ENCODE peak calls at places on chromosomes 3 and 15, in nine cellular contexts. G is epithelial cell of prostate; R is bronchial epithelial cell; N is WERI-Rb-1; T is LoVo; Y is activated naive CD8-positive, alpha-beta T cell treated with anti-CD3 and anti-CD28 coated beads for 36 hours; V is SW 1271; F is HEK293T; B is T-cell. X is an unnamed sample.
A peak's percentile ranks its signal among the peaks of the same experiment; 100 is the strongest.

GRCh38 chr15:70358011-70358819 is 260.5 kb upstream of the TLE3 start:
- DNase-seq in G (no peak), R (no peak), N (no peak), T (no peak), Y (no peak), V (no peak), F (no peak), B (no peak), X (no peak)

GRCh38 chr3:14765576-14766427 is 53.0 kb upstream of the FGD5 start:
- DNase-seq in G (no peak), R (no peak), N (no peak), T (no peak), Y (no peak), V (no peak), F (no peak), B (no peak), X (no peak)

GRCh38 chr15:26352406-26352805 is 420.5 kb downstream of the GABRB3 start:
- DNase-seq in G (no peak), R (no peak), N (no peak), T (no peak), Y (no peak), V (no peak), F (no peak), B (no peak), X (no peak)

GRCh38 chr15:90956551-90957104 is 1.9 kb downstream of the RCCD1 start:
- DNase-seq in G (no peak), R (peak; percentile 41), N (peak; percentile 77), T (no peak), Y (peak; percentile 73), V (peak; percentile 69), F (no peak), B (no peak), X (peak; percentile 96)

GRCh38 chr3:185797993-185798830 is 26.6 kb downstream of the IGF2BP2 start:
- DNase-seq in G (no peak), R (peak; percentile 32), N (no peak), T (no peak), Y (no peak), V (no peak), F (no peak), B (no peak), X (no peak)

GRCh38 chr3:162719684-162720341 is 1223.2 kb downstream of the OTOL1 start:
- DNase-seq in G (peak; percentile 79), R (peak; percentile 79), N (no peak), T (peak; percentile 82), Y (no peak), V (peak; percentile 30), F (no peak), B (no peak), X (no peak)

GRCh38 chr3:83235180-83235814 is 1473.9 kb upstream of the GBE1 start:
- DNase-seq in G (no peak), R (no peak), N (no peak), T (no peak), Y (no peak), V (no peak), F (no peak), B (no peak), X (no peak)

GRCh38 chr15:66284276-66284675 is 9.1 kb upstream of the DIS3L start:
- DNase-seq in G (no peak), R (no peak), N (no peak), T (no peak), Y (no peak), V (no peak), F (no peak), B (no peak), X (no peak)

GRCh38 chr3:191238321-191238817 is 39.3 kb downstream of the OSTN start:
- DNase-seq in G (no peak), R (peak; percentile 94), N (no peak), T (peak; percentile 22), Y (no peak), V (no peak), F (no peak), B (no peak), X (no peak)

GRCh38 chr3:160755776-160756304 is at the start of gene PPM1L:
- DNase-seq in G (no peak), R (peak; percentile 16), N (peak; percentile 55), T (peak; percentile 54), Y (peak; percentile 64), V (peak; percentile 38), F (peak; percentile 49), B (peak; percentile 30), X (peak; percentile 86)

GRCh38 chr3:168933614-168934013 is 729.9 kb downstream of the MECOM start:
- DNase-seq in G (no peak), R (peak; percentile 35), N (no peak), T (no peak), Y (no peak), V (no peak), F (no peak), B (no peak), X (no peak)

GRCh38 chr3:7504886-7505775 is 644.2 kb downstream of the GRM7 start:
- DNase-seq in G (peak; percentile 61), R (peak; percentile 96), N (no peak), T (peak; percentile 85), Y (no peak), V (peak; percentile 67), F (no peak), B (no peak), X (no peak)

GRCh38 chr3:141105828-141106628 is 54.9 kb downstream of the SPSB4 start:
- DNase-seq in G (peak; percentile 22), R (peak; percentile 79), N (peak; percentile 77), T (peak; percentile 77), Y (peak; percentile 38), V (peak; percentile 71), F (peak; percentile 63), B (peak; percentile 10), X (peak; percentile 68)

GRCh38 chr15:91302588-91303439 is 202.8 kb downstream of the SV2B start:
- DNase-seq in G (peak; percentile 20), R (peak; percentile 54), N (peak; percentile 39), T (peak; percentile 81), Y (peak; percentile 14), V (peak; percentile 76), F (peak; percentile 75), B (no peak), X (peak; percentile 45)

GRCh38 chr3:53730565-53730964 is 115.7 kb downstream of the CHDH start:
- DNase-seq in G (no peak), R (no peak), N (no peak), T (no peak), Y (no peak), V (no peak), F (no peak), B (no peak), X (no peak)

GRCh38 chr15:41999290-42000285 is 21.3 kb downstream of the PLA2G4E start:
- DNase-seq in G (no peak), R (no peak), N (no peak), T (no peak), Y (no peak), V (no peak), F (no peak), B (no peak), X (no peak)

GRCh38 chr15:78049691-78050440 is 27.6 kb downstream of the TBC1D2B start:
- DNase-seq in G (no peak), R (no peak), N (no peak), T (no peak), Y (peak; percentile 79), V (no peak), F (no peak), B (no peak), X (peak; percentile 43)

GRCh38 chr3:129599607-129600006 is 6.9 kb downstream of the PLXND1 start:
- DNase-seq in G (no peak), R (no peak), N (no peak), T (no peak), Y (no peak), V (no peak), F (no peak), B (no peak), X (no peak)

GRCh38 chr3:17136251-17136721 is 251.5 kb downstream of the PLCL2 start:
- DNase-seq in G (no peak), R (no peak), N (peak; percentile 93), T (no peak), Y (no peak), V (no peak), F (peak; percentile 18), B (no peak), X (no peak)

GRCh38 chr15:91963051-91963450 is 109.5 kb downstream of the SLCO3A1 start:
- DNase-seq in G (no peak), R (no peak), N (no peak), T (no peak), Y (no peak), V (no peak), F (no peak), B (no peak), X (no peak)

GRCh38 chr15:58410353-58410752 is 21.4 kb upstream of the LIPC start:
- DNase-seq in G (no peak), R (no peak), N (no peak), T (no peak), Y (peak; percentile 38), V (no peak), F (no peak), B (peak; percentile 27), X (no peak)

GRCh38 chr3:197082871-197083270 is 53.3 kb upstream of the MELTF start:
- DNase-seq in G (no peak), R (no peak), N (no peak), T (no peak), Y (no peak), V (no peak), F (no peak), B (no peak), X (no peak)

GRCh38 chr3:38354588-38355344 is 8.2 kb downstream of the XYLB start:
- DNase-seq in G (peak; percentile 31), R (peak; percentile 66), N (no peak), T (peak; percentile 49), Y (no peak), V (no peak), F (no peak), B (no peak), X (no peak)